ENCODE peak calls at places on chromosomes 12 and 14, in five cellular contexts. W, S, J, O and X are unnamed samples.
A peak's percentile ranks its signal among the peaks of the same experiment; 100 is the strongest.

GRCh38 chr14:52189330-52189729 is 78.2 kb upstream of the PTGDR start:
- DNase-seq in J (no peak), W (no peak), O (no peak), S (no peak), X (no peak)

GRCh38 chr12:95674088-95674595 is 116.4 kb downstream of the NTN4 start:
- DNase-seq in W (no peak), J (no peak), S (no peak), O (no peak), X (no peak)

GRCh38 chr12:132285311-132285741 is 44.1 kb downstream of the GALNT9 start:
- DNase-seq in W (no peak), O (no peak), J (no peak), S (no peak), X (no peak)

GRCh38 chr12:3998968-3999792 is 126.0 kb upstream of the PARP11 start:
- DNase-seq in J (no peak), S (no peak), W (no peak), O (no peak), X (no peak)

GRCh38 chr12:55736780-55737580 is 5.9 kb upstream of the GDF11 start:
- DNase-seq in S (peak; percentile 93), O (peak; percentile 35), W (no peak), J (peak; percentile 76), X (no peak)

GRCh38 chr14:75280831-75281690 is 2.4 kb downstream of the FOS start:
- DNase-seq in S (no peak), W (no peak), J (no peak), O (no peak), X (no peak)

GRCh38 chr12:95908573-95908972 is 33.8 kb downstream of the CCDC38 start:
- DNase-seq in W (no peak), S (no peak), J (no peak), O (no peak), X (no peak)

GRCh38 chr14:21382886-21383847 is 652 bp downstream of the SUPT16H start:
- DNase-seq in S (peak; percentile 54), W (peak; percentile 28), J (peak; percentile 70), O (peak; percentile 16), X (peak; percentile 80)

GRCh38 chr12:27723212-27723611 is 12.6 kb downstream of the MRPS35 start:
- DNase-seq in O (no peak), J (no peak), S (no peak), W (no peak), X (no peak)

GRCh38 chr12:77062846-77063461 is 2.4 kb downstream of the E2F7 start:
- DNase-seq in S (no peak), W (peak; percentile 21), J (no peak), O (no peak), X (no peak)

GRCh38 chr14:81453166-81453766 is 53.1 kb upstream of the STON2 start:
- DNase-seq in W (no peak), S (peak; percentile 63), O (peak; percentile 36), J (peak; percentile 67), X (no peak)

GRCh38 chr12:288687-289086 is 26.1 kb upstream of the SLC6A13 start:
- DNase-seq in J (no peak), S (no peak), O (no peak), W (no peak), X (no peak)

GRCh38 chr12:16984484-16984883 is 378.5 kb upstream of the LMO3 start:
- DNase-seq in S (no peak), W (no peak), O (no peak), J (no peak), X (no peak)

GRCh38 chr14:28299227-28299626 is 467.4 kb upstream of the FOXG1 start:
- DNase-seq in W (no peak), S (no peak), O (no peak), J (no peak), X (peak; percentile 50)

GRCh38 chr14:70779667-70780066 is 29.6 kb downstream of the MAP3K9 start:
- DNase-seq in O (no peak), J (no peak), W (no peak), S (no peak), X (no peak)

GRCh38 chr12:94930216-94930654 is 73.3 kb downstream of the NDUFA12 start:
- DNase-seq in W (no peak), O (no peak), S (no peak), J (no peak), X (no peak)

GRCh38 chr12:3251691-3252090 is 174.5 kb downstream of the TSPAN9 start:
- DNase-seq in O (no peak), W (peak; percentile 43), S (no peak), J (no peak), X (no peak)

GRCh38 chr12:13950502-13950901 is 30.9 kb downstream of the GRIN2B start:
- DNase-seq in J (no peak), O (no peak), W (no peak), S (no peak), X (no peak)

GRCh38 chr12:124277394-124278222 is 17.3 kb upstream of the RFLNA start:
- DNase-seq in S (peak; percentile 35), W (no peak), O (no peak), J (no peak), X (no peak)